ENCODE peak calls at places on chromosome 22, in eight cellular contexts. One of them, this sample, is unnamed.

GRCh38 chr22:29071261-29072045 is 1.4 kb upstream of the KREMEN1 start:
- DNase-seq in caudate nucleus: no peak
- DNase-seq in A673: peak
- DNase-seq in activated CD4-positive, alpha-beta T cell treated with anti-CD3 and anti-CD28 coated beads, Interleukin-2, amount 50 U/mL, for 1 hour: no peak
- DNase-seq in B cell: peak
- DNase-seq in IMR-90: peak
- DNase-seq in cardiac muscle cell: peak
- DNase-seq in ELF-1: peak
- DNase-seq in this sample: no peak

GRCh38 chr22:39351689-39352214 is 2.0 kb downstream of the SYNGR1 start:
- DNase-seq in caudate nucleus: no peak
- DNase-seq in cardiac muscle cell: no peak
- DNase-seq in activated CD4-positive, alpha-beta T cell treated with anti-CD3 and anti-CD28 coated beads, Interleukin-2, amount 50 U/mL, for 1 hour: no peak
- DNase-seq in IMR-90: peak
- DNase-seq in B cell: peak
- DNase-seq in A673: peak
- DNase-seq in ELF-1: peak
- DNase-seq in this sample: no peak

GRCh38 chr22:31995046-31995445 is 48.0 kb upstream of the SLC5A1 start:
- DNase-seq in activated CD4-positive, alpha-beta T cell treated with anti-CD3 and anti-CD28 coated beads, Interleukin-2, amount 50 U/mL, for 1 hour: no peak
- DNase-seq in caudate nucleus: no peak
- DNase-seq in IMR-90: no peak
- DNase-seq in B cell: no peak
- DNase-seq in cardiac muscle cell: no peak
- DNase-seq in A673: peak
- DNase-seq in ELF-1: no peak
- DNase-seq in this sample: no peak

GRCh38 chr22:28873183-28873964 is 10.0 kb upstream of the ZNRF3 start:
- DNase-seq in ELF-1: no peak
- DNase-seq in IMR-90: peak
- DNase-seq in B cell: no peak
- DNase-seq in activated CD4-positive, alpha-beta T cell treated with anti-CD3 and anti-CD28 coated beads, Interleukin-2, amount 50 U/mL, for 1 hour: no peak
- DNase-seq in caudate nucleus: no peak
- DNase-seq in A673: peak
- DNase-seq in cardiac muscle cell: no peak
- DNase-seq in this sample: no peak

GRCh38 chr22:27100323-27100722 is 442.9 kb downstream of the MIAT start:
- DNase-seq in cardiac muscle cell: no peak
- DNase-seq in IMR-90: no peak
- DNase-seq in ELF-1: no peak
- DNase-seq in A673: no peak
- DNase-seq in caudate nucleus: no peak
- DNase-seq in B cell: no peak
- DNase-seq in activated CD4-positive, alpha-beta T cell treated with anti-CD3 and anti-CD28 coated beads, Interleukin-2, amount 50 U/mL, for 1 hour: no peak
- DNase-seq in this sample: no peak

GRCh38 chr22:42560781-42561180 is 7.0 kb downstream of the SERHL2 start:
- DNase-seq in ELF-1: peak
- DNase-seq in caudate nucleus: no peak
- DNase-seq in cardiac muscle cell: peak
- DNase-seq in activated CD4-positive, alpha-beta T cell treated with anti-CD3 and anti-CD28 coated beads, Interleukin-2, amount 50 U/mL, for 1 hour: no peak
- DNase-seq in IMR-90: no peak
- DNase-seq in A673: peak
- DNase-seq in B cell: peak
- DNase-seq in this sample: no peak

GRCh38 chr22:47030881-47031627 is 268.6 kb downstream of the TBC1D22A start:
- DNase-seq in caudate nucleus: no peak
- DNase-seq in ELF-1: no peak
- DNase-seq in cardiac muscle cell: no peak
- DNase-seq in A673: no peak
- DNase-seq in B cell: no peak
- DNase-seq in activated CD4-positive, alpha-beta T cell treated with anti-CD3 and anti-CD28 coated beads, Interleukin-2, amount 50 U/mL, for 1 hour: no peak
- DNase-seq in IMR-90: no peak
- DNase-seq in this sample: no peak

GRCh38 chr22:44410396-44411056 is 87.5 kb downstream of the RTL6 start:
- DNase-seq in cardiac muscle cell: no peak
- DNase-seq in IMR-90: no peak
- DNase-seq in caudate nucleus: no peak
- DNase-seq in activated CD4-positive, alpha-beta T cell treated with anti-CD3 and anti-CD28 coated beads, Interleukin-2, amount 50 U/mL, for 1 hour: no peak
- DNase-seq in B cell: no peak
- DNase-seq in A673: no peak
- DNase-seq in ELF-1: no peak
- DNase-seq in this sample: no peak

GRCh38 chr22:36088292-36088691 is 59.7 kb upstream of the RBFOX2 start:
- DNase-seq in ELF-1: no peak
- DNase-seq in activated CD4-positive, alpha-beta T cell treated with anti-CD3 and anti-CD28 coated beads, Interleukin-2, amount 50 U/mL, for 1 hour: no peak
- DNase-seq in B cell: no peak
- DNase-seq in A673: no peak
- DNase-seq in cardiac muscle cell: no peak
- DNase-seq in caudate nucleus: no peak
- DNase-seq in IMR-90: no peak
- DNase-seq in this sample: no peak

GRCh38 chr22:21457023-21457787 is 10.0 kb upstream of the TMEM191C start:
- DNase-seq in A673: no peak
- DNase-seq in cardiac muscle cell: no peak
- DNase-seq in ELF-1: no peak
- DNase-seq in B cell: no peak
- DNase-seq in caudate nucleus: no peak
- DNase-seq in IMR-90: peak
- DNase-seq in activated CD4-positive, alpha-beta T cell treated with anti-CD3 and anti-CD28 coated beads, Interleukin-2, amount 50 U/mL, for 1 hour: no peak
- DNase-seq in this sample: no peak

GRCh38 chr22:40818747-40819662 is at the start of gene SLC25A17:
- DNase-seq in caudate nucleus: peak
- DNase-seq in A673: peak
- DNase-seq in B cell: peak
- DNase-seq in ELF-1: peak
- DNase-seq in cardiac muscle cell: peak
- DNase-seq in activated CD4-positive, alpha-beta T cell treated with anti-CD3 and anti-CD28 coated beads, Interleukin-2, amount 50 U/mL, for 1 hour: peak
- DNase-seq in IMR-90: peak
- DNase-seq in this sample: peak

GRCh38 chr22:19818264-19819208 is 36.1 kb downstream of the GNB1L start:
- DNase-seq in caudate nucleus: no peak
- DNase-seq in activated CD4-positive, alpha-beta T cell treated with anti-CD3 and anti-CD28 coated beads, Interleukin-2, amount 50 U/mL, for 1 hour: no peak
- DNase-seq in A673: no peak
- DNase-seq in IMR-90: no peak
- DNase-seq in ELF-1: no peak
- DNase-seq in B cell: no peak
- DNase-seq in cardiac muscle cell: no peak
- DNase-seq in this sample: no peak

GRCh38 chr22:42160251-42160650 is 29.6 kb upstream of the CYP2D6 start:
- DNase-seq in caudate nucleus: no peak
- DNase-seq in activated CD4-positive, alpha-beta T cell treated with anti-CD3 and anti-CD28 coated beads, Interleukin-2, amount 50 U/mL, for 1 hour: no peak
- DNase-seq in IMR-90: no peak
- DNase-seq in A673: no peak
- DNase-seq in ELF-1: no peak
- DNase-seq in cardiac muscle cell: no peak
- DNase-seq in B cell: no peak
- DNase-seq in this sample: no peak

GRCh38 chr22:47047321-47048122 is 285.1 kb downstream of the TBC1D22A start:
- DNase-seq in B cell: no peak
- DNase-seq in ELF-1: no peak
- DNase-seq in IMR-90: no peak
- DNase-seq in cardiac muscle cell: no peak
- DNase-seq in caudate nucleus: no peak
- DNase-seq in A673: no peak
- DNase-seq in activated CD4-positive, alpha-beta T cell treated with anti-CD3 and anti-CD28 coated beads, Interleukin-2, amount 50 U/mL, for 1 hour: no peak
- DNase-seq in this sample: no peak

GRCh38 chr22:19146215-19146968 is 1.9 kb upstream of the ESS2 start:
- DNase-seq in B cell: no peak
- DNase-seq in IMR-90: no peak
- DNase-seq in A673: no peak
- DNase-seq in cardiac muscle cell: no peak
- DNase-seq in caudate nucleus: no peak
- DNase-seq in ELF-1: no peak
- DNase-seq in activated CD4-positive, alpha-beta T cell treated with anti-CD3 and anti-CD28 coated beads, Interleukin-2, amount 50 U/mL, for 1 hour: no peak
- DNase-seq in this sample: no peak

GRCh38 chr22:43826142-43827093 is 14.3 kb upstream of the EFCAB6 start:
- DNase-seq in B cell: no peak
- DNase-seq in ELF-1: peak
- DNase-seq in IMR-90: peak
- DNase-seq in caudate nucleus: no peak
- DNase-seq in activated CD4-positive, alpha-beta T cell treated with anti-CD3 and anti-CD28 coated beads, Interleukin-2, amount 50 U/mL, for 1 hour: no peak
- DNase-seq in cardiac muscle cell: peak
- DNase-seq in A673: peak
- DNase-seq in this sample: no peak

GRCh38 chr22:28417426-28417825 is 262.2 kb downstream of the TTC28 start:
- DNase-seq in ELF-1: no peak
- DNase-seq in caudate nucleus: no peak
- DNase-seq in activated CD4-positive, alpha-beta T cell treated with anti-CD3 and anti-CD28 coated beads, Interleukin-2, amount 50 U/mL, for 1 hour: no peak
- DNase-seq in IMR-90: no peak
- DNase-seq in A673: no peak
- DNase-seq in B cell: no peak
- DNase-seq in cardiac muscle cell: no peak
- DNase-seq in this sample: no peak

GRCh38 chr22:33013051-33013450 is 45.1 kb downstream of the SYN3 start:
- DNase-seq in caudate nucleus: no peak
- DNase-seq in cardiac muscle cell: no peak
- DNase-seq in ELF-1: no peak
- DNase-seq in activated CD4-positive, alpha-beta T cell treated with anti-CD3 and anti-CD28 coated beads, Interleukin-2, amount 50 U/mL, for 1 hour: no peak
- DNase-seq in IMR-90: no peak
- DNase-seq in B cell: no peak
- DNase-seq in A673: no peak
- DNase-seq in this sample: no peak

GRCh38 chr22:44698531-44699421 is 3.2 kb upstream of the PRR5 start:
- DNase-seq in ELF-1: peak
- DNase-seq in caudate nucleus: no peak
- DNase-seq in activated CD4-positive, alpha-beta T cell treated with anti-CD3 and anti-CD28 coated beads, Interleukin-2, amount 50 U/mL, for 1 hour: no peak
- DNase-seq in B cell: no peak
- DNase-seq in cardiac muscle cell: peak
- DNase-seq in IMR-90: peak
- DNase-seq in A673: no peak
- DNase-seq in this sample: no peak

GRCh38 chr22:46568102-46568809 is 30.8 kb upstream of the CELSR1 start:
- DNase-seq in caudate nucleus: no peak
- DNase-seq in ELF-1: no peak
- DNase-seq in A673: no peak
- DNase-seq in cardiac muscle cell: no peak
- DNase-seq in IMR-90: no peak
- DNase-seq in B cell: no peak
- DNase-seq in activated CD4-positive, alpha-beta T cell treated with anti-CD3 and anti-CD28 coated beads, Interleukin-2, amount 50 U/mL, for 1 hour: no peak
- DNase-seq in this sample: no peak

This sample was measured in stimulated activated naive CD4-positive, alpha-beta T cell treated with Interleukin-2 at 50 U/mL for 16 hours.